ENCODE peak calls at places on chromosomes 16 and 17, in nine cellular contexts. V, I, E, F, L, H, C, G and Z are unnamed samples.

GRCh38 chr17:27244481-27245223 is 49.3 kb upstream of the WSB1 start:
- DNase-seq in L (peak), E (no peak), V (no peak), I (no peak), F (no peak), G (peak), H (peak), C (no peak), Z (no peak)

GRCh38 chr17:81410852-81411251 is 15.6 kb downstream of the BAHCC1 start:
- DNase-seq in F (no peak), L (no peak), C (no peak), I (no peak), V (no peak), E (no peak), G (no peak), H (no peak), Z (no peak)

GRCh38 chr16:47065766-47066688 is 77.7 kb downstream of the NETO2 start:
- DNase-seq in C (no peak), H (no peak), V (no peak), F (no peak), E (no peak), L (no peak), I (no peak), G (no peak), Z (no peak)

GRCh38 chr17:16439867-16440351 is 24.5 kb downstream of the TRPV2 start:
- DNase-seq in H (peak), I (no peak), E (peak), G (no peak), V (no peak), F (no peak), L (peak), C (no peak), Z (peak)

GRCh38 chr16:29962344-29962994 is 590 bp downstream of the TMEM219 start:
- DNase-seq in L (peak), C (no peak), F (no peak), E (no peak), V (no peak), I (no peak), G (no peak), H (peak), Z (peak)

GRCh38 chr17:72119280-72119962 is 1.4 kb upstream of the SOX9 start:
- DNase-seq in L (no peak), F (no peak), G (no peak), H (no peak), E (no peak), V (no peak), C (no peak), I (no peak), Z (no peak)

GRCh38 chr17:2158011-2158410 is 103.1 kb downstream of the HIC1 start:
- DNase-seq in I (no peak), E (no peak), G (peak), L (peak), V (no peak), H (peak), C (no peak), F (no peak), Z (no peak)

GRCh38 chr17:78992542-78993212 is 13.0 kb upstream of the LGALS3BP start:
- DNase-seq in C (no peak), V (no peak), F (no peak), L (no peak), G (no peak), I (no peak), E (no peak), H (no peak), Z (no peak)

GRCh38 chr16:14302399-14303181 is 231.5 kb downstream of the MRTFB start:
- DNase-seq in E (no peak), I (no peak), G (no peak), V (no peak), F (no peak), H (peak), C (peak), L (peak), Z (peak)

GRCh38 chr17:45785373-45786193 is 1.5 kb downstream of the CRHR1 start:
- DNase-seq in E (no peak), L (no peak), F (no peak), V (no peak), C (no peak), H (no peak), G (no peak), I (no peak), Z (no peak)

GRCh38 chr17:81483085-81483861 is 29.3 kb downstream of the ACTG1 start:
- DNase-seq in I (no peak), H (no peak), C (no peak), F (no peak), L (no peak), E (no peak), V (no peak), G (no peak), Z (peak)

GRCh38 chr17:58870747-58871146 is 115.1 kb downstream of the PPM1E start:
- DNase-seq in I (no peak), G (no peak), V (no peak), L (peak), C (no peak), E (no peak), H (no peak), F (no peak), Z (no peak)

GRCh38 chr17:17824119-17824779 is 12.5 kb downstream of the SREBF1 start:
- DNase-seq in L (no peak), E (no peak), C (peak), F (no peak), I (no peak), G (no peak), H (no peak), V (no peak), Z (no peak)